ENCODE peak calls at places on chromosomes 11 and 22, in five cellular contexts. H is astrocyte, S is fibroblast of lung, U is hepatocyte, F is H1. A is an unnamed sample.

GRCh38 chr22:37165940-37166674 is 16.4 kb upstream of the IL2RB start:
- DNase-seq in H (no peak), S (no peak), U (no peak), F (no peak), A (no peak)

GRCh38 chr11:75461136-75461535 is 28.1 kb upstream of the KLHL35 start:
- DNase-seq in H (no peak), S (no peak), U (no peak), F (no peak), A (no peak)

GRCh38 chr22:27422442-27422841 is 379.1 kb downstream of the MN1 start:
- DNase-seq in H (no peak), S (no peak), U (no peak), F (no peak), A (peak; percentile 49)

GRCh38 chr22:36160499-36160942 is at the start of gene APOL3:
- DNase-seq in H (peak; percentile 29), S (peak; percentile 34), U (no peak), F (no peak), A (peak; percentile 17)

GRCh38 chr11:77173494-77173893 is 45.4 kb downstream of the MYO7A start:
- DNase-seq in H (no peak), S (no peak), U (peak; percentile 47), F (no peak), A (no peak)

GRCh38 chr11:74007691-74008372 is 1.1 kb downstream of the UCP3 start:
- DNase-seq in H (no peak), S (no peak), U (no peak), F (no peak), A (no peak)

GRCh38 chr22:23182289-23183106 is 2.2 kb downstream of the BCR start:
- DNase-seq in H (peak; percentile 31), S (peak; percentile 41), U (peak; percentile 56), F (no peak), A (peak; percentile 97)

GRCh38 chr11:2954263-2954662 is 25.0 kb upstream of the PHLDA2 start:
- DNase-seq in H (no peak), S (peak; percentile 45), U (no peak), F (no peak), A (no peak)

GRCh38 chr11:1481483-1481825 is 5.1 kb downstream of the MOB2 start:
- DNase-seq in H (no peak), S (no peak), U (no peak), F (no peak), A (no peak)

GRCh38 chr11:65779919-65780769 is 632 bp downstream of the AP5B1 start:
- DNase-seq in H (peak; percentile 54), S (peak; percentile 72), U (peak; percentile 93), F (peak; percentile 97), A (peak; percentile 62)

GRCh38 chr11:132944557-132944920 is 587.8 kb downstream of the OPCML start:
- DNase-seq in H (no peak), S (no peak), U (no peak), F (no peak), A (no peak)

GRCh38 chr11:132942611-132943324 is 589.5 kb downstream of the OPCML start:
- DNase-seq in H (no peak), S (no peak), U (peak; percentile 18), F (peak; percentile 85), A (no peak)

GRCh38 chr11:132941761-132942160 is 590.5 kb downstream of the OPCML start:
- DNase-seq in H (no peak), S (no peak), U (no peak), F (no peak), A (no peak)

GRCh38 chr11:132943737-132944556 is 588.4 kb downstream of the OPCML start:
- DNase-seq in H (no peak), S (peak; percentile 11), U (peak; percentile 26), F (peak; percentile 72), A (no peak)

GRCh38 chr11:132943325-132943736 is 589.0 kb downstream of the OPCML start:
- DNase-seq in H (peak; percentile 9), S (peak; percentile 16), U (no peak), F (no peak), A (no peak)
- H2AFZ ChIP-seq in H (peak overlapping the region; percentile 85), S (peak overlapping the region; percentile 78), U (peak overlapping the region; percentile 52), F (peak overlapping the region; percentile 80), A (no peak overlapping the region)

GRCh38 chr11:93458286-93458685 is 84.9 kb downstream of the SMCO4 start:
- DNase-seq in H (no peak), S (no peak), U (no peak), F (no peak), A (no peak)
- H3K79me2 ChIP-seq in H (no peaks in the 10 kb centered on the region), S (no peaks in the 10 kb centered on the region), U (no peaks in the 10 kb centered on the region), F (no peaks in the 10 kb centered on the region), A (no peaks in the 10 kb centered on the region)

GRCh38 chr11:33399421-33399820 is 142.2 kb downstream of the HIPK3 start:
- DNase-seq in H (no peak), S (no peak), U (no peak), F (no peak), A (no peak)
- H4K20me1 ChIP-seq in H (peaks cover 35% of the 10 kb centered on the region), S (no peaks in the 10 kb centered on the region), U (no peaks in the 10 kb centered on the region), F (no peaks in the 10 kb centered on the region), A (no peaks in the 10 kb centered on the region)

GRCh38 chr22:46042786-46043185 is 65.8 kb upstream of the WNT7B start:
- DNase-seq in H (no peak), S (peak; percentile 33), U (no peak), F (no peak), A (no peak)
- H2AFZ ChIP-seq in H (peak overlapping the region; percentile 34), S (peak overlapping the region; percentile 51), U (no peak overlapping the region), F (no peak overlapping the region), A (no peak overlapping the region)